ENCODE peak calls at places on chromosomes 1 and 21, in four cellular contexts. B is stomach, W is A549, U is K562. I is an unnamed sample.

GRCh38 chr1:38013027-38013588 is 574 bp downstream of the UTP11 start:
- DNase-seq in B (no peak), W (no peak), U (peak), I (no peak)

GRCh38 chr1:228684609-228685008 is 50.7 kb upstream of the RHOU start:
- DNase-seq in B (no peak), U (no peak), W (no peak), I (no peak)

GRCh38 chr1:115173151-115173550 is 83.8 kb upstream of the TSPAN2 start:
- DNase-seq in W (no peak), B (no peak), U (no peak), I (no peak)

GRCh38 chr1:100860397-100860991 is 34.1 kb downstream of the EXTL2 start:
- DNase-seq in B (no peak), U (no peak), W (no peak), I (no peak)

GRCh38 chr1:21284206-21285137 is 5.8 kb downstream of the ECE1 start:
- DNase-seq in U (no peak), B (peak), W (no peak), I (no peak)

GRCh38 chr1:101388904-101389546 is 152.2 kb downstream of the S1PR1 start:
- DNase-seq in U (no peak), B (no peak), W (no peak), I (no peak)

GRCh38 chr1:227733751-227734545 is 1.2 kb downstream of the JMJD4 start:
- DNase-seq in U (no peak), W (no peak), B (no peak), I (no peak)

GRCh38 chr1:234713440-234713839 is 103.5 kb upstream of the IRF2BP2 start:
- DNase-seq in W (no peak), B (no peak), U (no peak), I (no peak)

GRCh38 chr21:46518983-46519583 is 60.4 kb downstream of the DIP2A start:
- DNase-seq in W (no peak), B (no peak), U (peak), I (no peak)

DNA sequence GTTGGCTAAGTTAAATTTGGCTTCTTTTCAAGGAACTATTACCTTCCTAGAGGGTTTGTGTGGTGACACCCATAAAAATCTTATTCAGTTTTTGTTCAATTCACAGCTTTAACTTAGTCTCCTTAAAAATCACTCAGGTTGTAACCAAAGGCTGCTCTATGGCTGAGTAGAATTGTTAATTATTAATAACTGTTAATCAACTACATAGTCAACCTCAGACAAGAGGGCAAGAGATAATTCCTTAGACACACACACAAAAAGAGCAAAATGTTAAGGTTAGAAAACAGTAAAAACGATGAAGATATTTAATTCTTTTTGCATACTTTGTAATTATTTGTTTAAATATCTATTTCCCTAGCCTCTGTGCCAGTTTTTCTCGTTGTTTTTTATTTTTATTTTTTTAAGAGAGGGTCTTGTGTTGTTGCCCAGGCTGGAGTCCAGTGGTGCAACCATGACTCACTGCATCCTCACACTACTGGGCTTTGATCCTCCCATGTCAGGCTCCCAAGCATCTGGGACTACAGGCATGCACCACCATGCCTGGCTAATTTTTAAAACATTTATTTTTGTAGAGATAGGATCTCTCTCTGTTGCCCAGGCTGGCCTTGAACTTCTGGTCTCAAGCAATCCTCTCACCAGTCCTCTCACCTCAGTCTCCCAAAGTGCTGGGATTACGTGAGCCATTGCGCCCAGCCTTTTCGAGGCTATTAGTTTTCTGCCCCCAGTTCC is 215.2 kb downstream of the DISC1 start:
- DNase-seq in W (peak), U (no peak), B (no peak), I (no peak)
- TF ChIP-seq EP300 in W (no peak), U (no peak), B (no peak), I (no peak)

GRCh38 chr1:209416660-209417059 is 166.9 kb upstream of the CAMK1G start:
- DNase-seq in B (no peak), W (no peak), U (no peak), I (no peak)
- H3K27ac ChIP-seq in B (no peak), W (no peak), U (no peak), I (no peak)

GRCh38 chr1:154499446-154499845 is 2.6 kb upstream of the TDRD10 start:
- DNase-seq in U (no peak), B (no peak), W (no peak), I (no peak)

GRCh38 chr1:154502066-154502741 is at the start of the genes SHE and TDRD10:
- DNase-seq in W (no peak), B (no peak), U (no peak), I (peak)

GRCh38 chr1:154501423-154502065 is 475 bp upstream of the TDRD10 start:
- DNase-seq in W (no peak), B (peak), U (no peak), I (peak)

GRCh38 chr1:154502742-154503111 is 515 bp upstream of the SHE start:
- DNase-seq in W (no peak), B (no peak), U (no peak), I (peak)

GRCh38 chr1:154500533-154500932 is 1.5 kb upstream of the TDRD10 start:
- DNase-seq in U (no peak), W (no peak), B (no peak), I (no peak)
- H3K4me3 ChIP-seq in U (no peak), W (no peak), B (peak), I (no peak)

GRCh38 chr21:44574457-44575306 is 1.2 kb downstream of the KRTAP10-4 start:
- DNase-seq in W (no peak), B (peak), U (no peak), I (no peak)
- TF ChIP-seq EP300 in W (no peak), B (no peak), U (no peak), I (no peak)

GRCh38 chr1:177024623-177025022 is 139.9 kb downstream of the ASTN1 start:
- DNase-seq in B (no peak), W (no peak), U (no peak), I (no peak)

GRCh38 chr1:177023249-177023648 is 141.3 kb downstream of the ASTN1 start:
- DNase-seq in B (no peak), W (no peak), U (no peak), I (no peak)

GRCh38 chr1:177020861-177021589 is 143.5 kb downstream of the ASTN1 start:
- DNase-seq in W (no peak), B (no peak), U (no peak), I (no peak)

GRCh38 chr1:177023710-177024109 is 140.8 kb downstream of the ASTN1 start:
- DNase-seq in W (no peak), B (no peak), U (no peak), I (no peak)

GRCh38 chr1:177021741-177022140 is 142.8 kb downstream of the ASTN1 start:
- DNase-seq in W (no peak), U (no peak), B (no peak), I (no peak)
- H3K27ac ChIP-seq in W (no peak), U (no peak), B (no peak), I (no peak)